ENCODE peak calls at places on chromosome 7, in nine cellular contexts. G is activated T-cell treated with anti-CD3 and anti-CD28 coated beads, Interleukin-2, amount 50 U/mL, for 4 hours; V is upper lobe of left lung; D is CD8-positive, alpha-beta T cell; H is central memory CD8-positive, alpha-beta T cell; B is T-cell; I is Panc1; R is T-helper 17 cell; X is heart left ventricle. O is an unnamed sample.

GRCh38 chr7:75638607-75639070 is 100.1 kb downstream of the HIP1 start:
- ATAC-seq in R (no peak), X (peak; percentile 81), D (no peak), V (peak; percentile 79), G (peak; percentile 5), B (no peak), I (peak; percentile 79), H (no peak), O (peak; percentile 89)

GRCh38 chr7:150780249-150780648 is 19.9 kb downstream of the TMEM176B start:
- ATAC-seq in G (no peak), R (no peak), B (no peak), D (no peak), V (peak; percentile 4), X (no peak), H (no peak), I (no peak), O (no peak)

GRCh38 chr7:50707607-50708006 is 75.1 kb downstream of the GRB10 start:
- ATAC-seq in X (no peak), D (no peak), R (no peak), I (no peak), V (no peak), H (no peak), G (no peak), B (no peak), O (no peak)

GRCh38 chr7:140060243-140060630 is 2.5 kb downstream of the PARP12 start:
- ATAC-seq in H (no peak), B (no peak), X (no peak), D (no peak), R (no peak), V (no peak), G (no peak), I (no peak), O (no peak)

GRCh38 chr7:44772867-44773266 is 23.6 kb upstream of the PPIA start:
- ATAC-seq in X (no peak), D (no peak), R (no peak), V (no peak), H (no peak), B (no peak), G (no peak), I (no peak), O (no peak)

GRCh38 chr7:107203607-107204006 is 34.8 kb downstream of the HBP1 start:
- ATAC-seq in R (no peak), X (no peak), G (no peak), I (no peak), H (no peak), B (no peak), V (no peak), D (no peak), O (no peak)

GRCh38 chr7:25854608-25855497 is 297.1 kb upstream of the NFE2L3 start:
- ATAC-seq in X (no peak), B (no peak), D (peak; percentile 16), V (peak; percentile 1), I (peak; percentile 52), H (no peak), R (no peak), G (no peak), O (peak; percentile 50)

GRCh38 chr7:25303380-25304321 is 75.4 kb upstream of the NPVF start:
- ATAC-seq in X (no peak), I (no peak), H (no peak), G (no peak), V (peak; percentile 60), D (no peak), R (no peak), B (no peak), O (peak; percentile 74)

GRCh38 chr7:51033722-51034530 is 251.2 kb upstream of the GRB10 start:
- ATAC-seq in D (no peak), V (no peak), I (peak; percentile 62), H (no peak), B (no peak), R (no peak), G (no peak), X (peak; percentile 86), O (no peak)

GRCh38 chr7:30268666-30269065 is 15.7 kb upstream of the ZNRF2 start:
- ATAC-seq in V (no peak), H (no peak), D (no peak), R (no peak), I (no peak), G (no peak), X (no peak), B (no peak), O (no peak)

GRCh38 chr7:22351329-22351692 is 5.6 kb downstream of the RAPGEF5 start:
- ATAC-seq in X (no peak), I (no peak), G (no peak), D (no peak), H (no peak), V (no peak), B (no peak), R (no peak), O (peak; percentile 5)

GRCh38 chr7:50775231-50775630 is 7.5 kb downstream of the GRB10 start:
- ATAC-seq in X (no peak), B (no peak), H (no peak), V (peak; percentile 31), D (no peak), G (no peak), I (peak; percentile 59), R (no peak), O (no peak)

GRCh38 chr7:3112499-3113134 is 69.0 kb upstream of the CARD11 start:
- ATAC-seq in R (peak; percentile 73), V (no peak), G (peak; percentile 18), X (no peak), I (no peak), D (peak; percentile 57), H (peak; percentile 70), B (no peak), O (no peak)